ENCODE peak calls at places on chromosome 2, in four cellular contexts. L, X, K and C are unnamed samples.

GRCh38 chr2:71800106-71800809 is 346.9 kb downstream of the DYSF start:
- DNase-seq in L (no peak), X (no peak), K (no peak), C (no peak)

GRCh38 chr2:47744074-47744473 is 38.9 kb upstream of the MSH6 start:
- DNase-seq in L (no peak), K (no peak), X (no peak), C (no peak)

GRCh38 chr2:235763816-235764215 is 270.0 kb downstream of the AGAP1 start:
- DNase-seq in K (no peak), X (no peak), L (no peak), C (no peak)

GRCh38 chr2:55139305-55139704 is 89.1 kb upstream of the RTN4 start:
- DNase-seq in K (no peak), X (no peak), L (no peak), C (no peak)

GRCh38 chr2:46769809-46770208 is 145.8 kb downstream of the MCFD2 start:
- DNase-seq in L (no peak), K (no peak), X (no peak), C (no peak)

GRCh38 chr2:119264781-119265692 is 41.4 kb downstream of the STEAP3 start:
- DNase-seq in L (no peak), K (no peak), X (peak; percentile 60), C (peak; percentile 69)

GRCh38 chr2:134988994-134989605 is 58.1 kb downstream of the MAP3K19 start:
- DNase-seq in L (no peak), K (no peak), X (peak; percentile 18), C (peak; percentile 44)

GRCh38 chr2:8543065-8543411 is 138.8 kb upstream of the ID2 start:
- DNase-seq in K (no peak), L (no peak), X (no peak), C (no peak)

GRCh38 chr2:219688560-219689445 is 61.4 kb downstream of the SLC4A3 start:
- DNase-seq in K (no peak), X (no peak), L (peak; percentile 84), C (no peak)

GRCh38 chr2:20593072-20594034 is 57.5 kb downstream of the HS1BP3 start:
- DNase-seq in L (no peak), K (no peak), X (peak; percentile 82), C (no peak)

GRCh38 chr2:39620067-39620466 is 45.6 kb upstream of the TMEM178A start:
- DNase-seq in K (no peak), X (no peak), L (peak; percentile 63), C (no peak)